ENCODE peak calls at places on chromosome 7, in four cellular contexts. Z is HepG2, W is A549, P is K562. Q is an unnamed sample.

GRCh38 chr7:36600869-36601530 is 123.3 kb downstream of the AOAH start:
- DNase-seq in Z (no peak), P (no peak), W (peak; percentile 58), Q (no peak)

GRCh38 chr7:103751476-103751875 is 238.0 kb downstream of the RELN start:
- DNase-seq in Z (no peak), P (no peak), W (no peak), Q (no peak)

GRCh38 chr7:143846692-143847091 is 55.3 kb downstream of the TCAF1 start:
- DNase-seq in W (no peak), Z (no peak), P (no peak), Q (no peak)

GRCh38 chr7:135670179-135670578 is 7.9 kb downstream of the STMP1 start:
- DNase-seq in Z (no peak), W (no peak), P (no peak), Q (no peak)

GRCh38 chr7:137741443-137741842 is 105.3 kb downstream of the DGKI start:
- DNase-seq in P (no peak), Z (no peak), W (no peak), Q (no peak)

GRCh38 chr7:72244826-72245398 is 167.2 kb downstream of the CALN1 start:
- DNase-seq in P (no peak), W (no peak), Z (no peak), Q (no peak)

GRCh38 chr7:55133630-55134392 is 115.0 kb downstream of the EGFR start:
- DNase-seq in W (peak; percentile 72), Z (peak; percentile 73), P (peak; percentile 20), Q (no peak)

GRCh38 chr7:35905555-35905954 is 104.7 kb downstream of the SEPTIN7 start:
- DNase-seq in W (no peak), P (no peak), Z (no peak), Q (no peak)

GRCh38 chr7:1542329-1542728 is 11.8 kb downstream of the MAFK start:
- DNase-seq in W (no peak), Z (no peak), P (no peak), Q (no peak)
- TF ChIP-seq NR3C1 in W (no peak), Z (no peak), P (no peak), Q (no peak)

DNA sequence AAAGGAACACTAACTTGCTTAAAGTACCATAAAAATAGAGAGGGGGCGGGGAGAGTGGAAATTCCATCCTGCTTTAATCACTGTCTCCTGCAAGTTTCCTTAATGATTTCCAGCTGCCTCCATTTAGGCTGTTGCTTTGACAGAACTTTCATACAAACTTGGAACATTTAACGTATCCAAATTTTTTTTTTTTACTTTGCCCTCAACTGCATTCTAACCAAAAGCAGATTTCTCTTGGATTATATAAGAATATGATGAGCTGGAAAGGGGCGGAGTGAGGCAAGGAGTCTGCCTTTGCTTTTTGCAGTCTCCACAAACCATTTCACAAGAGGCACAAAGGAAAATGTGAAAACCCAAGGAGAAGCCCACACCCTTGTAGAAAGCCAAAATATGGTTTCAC is 46.6 kb upstream of the COL1A2 start:
- DNase-seq in W (no peak), Z (no peak), P (no peak), Q (no peak)
- TF ChIP-seq NR3C1 in W (no peak), Z (no peak), P (no peak), Q (no peak)

GRCh38 chr7:1940402-1940786 is 270.3 kb downstream of the ELFN1 start:
- DNase-seq in W (no peak), P (peak; percentile 58), Z (no peak), Q (no peak)

GRCh38 chr7:1942026-1942703 is 272.1 kb downstream of the ELFN1 start:
- DNase-seq in W (no peak), Z (no peak), P (no peak), Q (no peak)

GRCh38 chr7:1939434-1940401 is 269.6 kb downstream of the ELFN1 start:
- DNase-seq in Z (no peak), W (no peak), P (peak; percentile 28), Q (no peak)

GRCh38 chr7:1941464-1942025 is 271.5 kb downstream of the ELFN1 start:
- DNase-seq in W (no peak), Z (no peak), P (no peak), Q (no peak)

GRCh38 chr7:1940863-1941262 is 270.8 kb downstream of the ELFN1 start:
- DNase-seq in P (peak; percentile 37), W (no peak), Z (no peak), Q (no peak)
- TF ChIP-seq NR3C1 in P (no peak), W (no peak), Z (no peak), Q (no peak)

GRCh38 chr7:45187946-45188411 is 30.4 kb downstream of the RAMP3 start:
- DNase-seq in P (no peak), W (no peak), Z (no peak), Q (no peak)
- TF ChIP-seq NR3C1 in P (no peak), W (no peak), Z (no peak), Q (no peak)

GRCh38 chr7:80449841-80450240 is 62.0 kb downstream of the GNAT3 start:
- DNase-seq in Z (peak; percentile 61), P (no peak), W (no peak), Q (no peak)
- TF ChIP-seq NR3C1 in Z (no peak), P (no peak), W (no peak), Q (no peak)

GRCh38 chr7:30664184-30664885 is 17.9 kb downstream of the CRHR2 start:
- DNase-seq in Z (no peak), W (no peak), P (no peak), Q (no peak)

GRCh38 chr7:30668102-30668501 is 14.2 kb downstream of the CRHR2 start:
- DNase-seq in P (no peak), Z (no peak), W (no peak), Q (no peak)

GRCh38 chr7:30665449-30665848 is 16.8 kb downstream of the CRHR2 start:
- DNase-seq in W (no peak), Z (no peak), P (no peak), Q (no peak)

GRCh38 chr7:30665043-30665442 is 17.2 kb downstream of the CRHR2 start:
- DNase-seq in W (no peak), Z (no peak), P (no peak), Q (no peak)

DNA sequence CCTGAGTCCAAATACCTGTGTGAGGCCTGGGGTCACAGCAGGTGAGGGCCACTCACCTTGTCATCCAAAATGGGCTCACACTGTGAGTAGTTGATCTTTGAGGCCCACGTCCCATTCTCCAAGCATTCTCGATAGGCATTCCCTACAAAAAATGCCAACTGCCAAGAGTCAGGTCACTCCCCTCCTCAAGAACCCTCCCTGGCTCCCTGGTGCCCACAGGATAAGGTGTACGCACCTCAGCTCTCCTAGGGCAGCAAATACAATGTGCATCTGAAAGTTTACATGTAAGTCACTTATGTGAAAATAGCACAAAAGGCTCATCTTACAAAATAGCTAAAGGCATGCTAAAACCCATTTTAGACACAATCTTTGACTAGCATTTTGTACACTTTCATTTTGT is 15.1 kb downstream of the CRHR2 start:
- DNase-seq in Z (no peak), P (no peak), W (no peak), Q (no peak)
- TF ChIP-seq NR3C1 in Z (no peak), P (no peak), W (no peak), Q (no peak)

DNA sequence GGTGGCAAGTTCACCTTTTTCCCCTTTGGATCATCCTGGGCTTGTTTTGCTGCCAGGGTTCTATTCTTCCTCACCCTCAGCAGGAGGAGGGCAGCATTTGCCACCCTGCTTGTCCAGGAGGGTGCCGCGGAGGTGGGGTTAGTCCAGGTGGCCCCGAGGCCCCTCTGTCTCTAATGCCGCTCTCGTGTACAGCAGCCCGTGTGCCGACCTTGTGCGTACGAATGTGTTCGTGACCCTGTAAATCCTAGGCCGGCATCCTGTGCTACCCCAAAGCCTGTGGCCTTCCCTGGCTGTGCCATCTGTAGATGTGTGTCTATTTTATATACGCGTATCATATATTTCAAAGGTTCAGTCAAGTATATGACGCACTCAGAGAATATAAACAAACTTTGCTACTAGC is 10.6 kb downstream of the IQCE start:
- DNase-seq in Z (no peak), P (no peak), W (no peak), Q (no peak)
- TF ChIP-seq NR3C1 in Z (no peak), P (no peak), W (no peak), Q (no peak)

GRCh38 chr7:11343818-11344413 is 370.2 kb downstream of the PHF14 start:
- DNase-seq in Z (peak; percentile 24), P (peak; percentile 40), W (no peak), Q (no peak)
- TF ChIP-seq NR3C1 in Z (no peak), P (no peak), W (no peak), Q (no peak)

Q was measured in WTC11.